ENCODE peak calls at places on chromosomes 12 and 14, in seven cellular contexts. X, S, A, T, L, E and N are unnamed samples.
A peak's percentile ranks its signal among the peaks of the same experiment; 100 is the strongest.

GRCh38 chr12:58415716-58416115 is 474.3 kb downstream of the ATP23 start:
- DNase-seq in T (no peak), X (no peak), E (no peak), S (peak; percentile 59), A (no peak), L (no peak), N (no peak)

GRCh38 chr12:74945771-74946198 is 263.9 kb downstream of the KCNC2 start:
- DNase-seq in E (no peak), L (no peak), S (no peak), A (no peak), T (no peak), X (no peak), N (no peak)

GRCh38 chr12:59444932-59445331 is 150.9 kb upstream of the SLC16A7 start:
- DNase-seq in T (no peak), X (no peak), S (no peak), A (no peak), L (no peak), E (no peak), N (no peak)

GRCh38 chr12:39145175-39145999 is 240.0 kb upstream of the CPNE8 start:
- DNase-seq in S (peak; percentile 35), X (peak; percentile 37), E (no peak), L (peak; percentile 35), T (no peak), A (peak; percentile 59), N (no peak)

GRCh38 chr12:29088611-29089219 is 60.4 kb upstream of the FAR2 start:
- DNase-seq in S (no peak), A (peak; percentile 17), T (no peak), E (no peak), L (no peak), X (no peak), N (no peak)

GRCh38 chr12:3527181-3527580 is 36.2 kb downstream of the PRMT8 start:
- DNase-seq in L (no peak), S (no peak), X (no peak), A (no peak), T (no peak), E (no peak), N (no peak)

GRCh38 chr12:63958876-63959275 is 114.4 kb downstream of the SRGAP1 start:
- DNase-seq in T (no peak), X (no peak), A (no peak), E (no peak), L (no peak), S (no peak), N (no peak)

GRCh38 chr12:10251669-10252068 is 39.0 kb downstream of the GABARAPL1 start:
- DNase-seq in X (no peak), E (no peak), S (no peak), L (no peak), A (no peak), T (no peak), N (no peak)

GRCh38 chr14:88695873-88696272 is 96.9 kb downstream of the EML5 start:
- DNase-seq in X (no peak), E (no peak), S (no peak), L (no peak), A (no peak), T (no peak), N (no peak)

GRCh38 chr12:19964549-19964948 is 403.8 kb upstream of the PDE3A start:
- DNase-seq in S (no peak), A (no peak), L (no peak), T (no peak), X (no peak), E (no peak), N (no peak)

GRCh38 chr14:65600742-65601141 is 188.2 kb downstream of the FUT8 start:
- DNase-seq in T (no peak), S (no peak), A (no peak), L (no peak), X (no peak), E (no peak), N (no peak)

GRCh38 chr14:30195946-30196345 is 268.3 kb upstream of the PRKD1 start:
- DNase-seq in S (no peak), T (no peak), L (no peak), E (no peak), A (no peak), X (no peak), N (no peak)

GRCh38 chr12:125015680-125016310 is 22.4 kb downstream of the BRI3BP start:
- DNase-seq in E (no peak), A (no peak), L (no peak), S (no peak), T (no peak), X (no peak), N (no peak)

GRCh38 chr14:99715266-99716000 is 31.3 kb downstream of the CYP46A1 start:
- DNase-seq in A (no peak), E (peak; percentile 72), S (no peak), T (no peak), X (no peak), L (no peak), N (peak; percentile 54)

GRCh38 chr12:128661216-128661550 is 162.6 kb downstream of the SLC15A4 start:
- DNase-seq in X (peak; percentile 29), A (no peak), L (no peak), T (no peak), S (no peak), E (no peak), N (no peak)

GRCh38 chr12:122668268-122668667 is 34.9 kb downstream of the HCAR2 start:
- DNase-seq in A (no peak), X (no peak), S (no peak), T (no peak), E (no peak), L (no peak), N (no peak)

GRCh38 chr12:5868585-5869295 is 76.3 kb downstream of the ANO2 start:
- DNase-seq in E (no peak), A (no peak), T (no peak), X (no peak), S (no peak), L (no peak), N (no peak)
- TF ChIP-seq CTCF in E (no peak), A (no peak), T (no peak), X (no peak), S (no peak), L (no peak), N (no peak)

GRCh38 chr12:111706145-111706544 is 20.3 kb downstream of the ACAD10 start:
- DNase-seq in S (no peak), T (no peak), X (no peak), E (no peak), L (no peak), A (no peak), N (no peak)
- TF ChIP-seq CTCF in S (no peak), T (no peak), X (no peak), E (no peak), L (no peak), A (no peak), N (no peak)

DNA sequence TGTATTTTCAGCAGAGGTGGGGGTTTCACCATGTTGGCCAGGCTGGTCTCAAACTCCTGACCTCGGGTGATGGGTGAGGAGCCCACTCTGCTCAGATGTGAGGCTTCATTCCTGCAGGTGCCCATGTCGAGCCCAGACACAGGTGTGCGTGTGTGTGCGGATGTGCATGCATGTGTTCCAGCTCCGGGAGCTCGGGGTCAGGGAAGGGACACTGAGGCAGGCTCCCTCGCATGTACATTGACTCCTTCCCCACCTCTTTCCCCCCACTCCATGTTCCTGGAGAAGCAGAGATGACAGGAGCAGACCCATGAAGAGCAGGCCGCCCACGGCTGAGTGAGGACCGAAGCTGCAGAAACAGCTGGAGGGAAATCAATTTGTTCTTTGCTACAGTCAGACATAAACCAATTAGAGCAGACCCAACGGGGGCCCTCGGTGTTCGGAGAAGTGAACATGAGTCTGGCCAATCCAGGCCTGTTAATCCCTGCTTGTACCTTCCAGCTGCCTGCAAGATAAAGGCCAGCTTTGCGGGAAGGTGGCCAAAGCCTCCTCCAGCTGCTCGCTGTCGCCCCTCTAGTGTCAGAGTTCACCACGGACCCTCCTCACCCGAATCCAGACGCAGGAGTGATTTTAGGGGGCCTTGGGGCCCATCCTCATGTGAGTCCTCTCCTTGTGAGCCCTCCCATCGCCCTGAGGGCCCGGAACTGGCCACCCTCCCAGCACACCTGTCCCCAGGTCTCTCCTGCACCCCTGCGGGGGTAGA is 321.0 kb upstream of the RTL1 start:
- DNase-seq in T (no peak), L (no peak), E (no peak), X (no peak), A (no peak), S (peak; percentile 59), N (peak; percentile 37)
- TF ChIP-seq CTCF in T (no peak), L (no peak), E (no peak), X (no peak), A (no peak), S (no peak), N (no peak)

GRCh38 chr12:12560587-12561304 is 1.9 kb downstream of the DUSP16 start:
- DNase-seq in S (peak; percentile 25), E (no peak), L (peak; percentile 40), X (peak; percentile 36), A (peak; percentile 60), T (no peak), N (no peak)
- TF ChIP-seq CTCF in S (no peak), E (no peak), L (no peak), X (no peak), A (no peak), T (no peak), N (no peak)

GRCh38 chr14:101325319-101325718 is 236.0 kb upstream of the DIO3 start:
- DNase-seq in L (no peak), S (no peak), T (no peak), A (no peak), E (no peak), X (no peak), N (no peak)

GRCh38 chr14:101331141-101331525 is 230.2 kb upstream of the DIO3 start:
- DNase-seq in S (no peak), L (no peak), T (no peak), E (no peak), X (no peak), A (no peak), N (no peak)

GRCh38 chr14:101332281-101332680 is 229.0 kb upstream of the DIO3 start:
- DNase-seq in A (no peak), E (no peak), L (no peak), T (no peak), X (no peak), S (no peak), N (no peak)

GRCh38 chr14:101330416-101331140 is 230.7 kb upstream of the DIO3 start:
- DNase-seq in T (no peak), E (no peak), A (no peak), L (no peak), X (no peak), S (no peak), N (no peak)

DNA sequence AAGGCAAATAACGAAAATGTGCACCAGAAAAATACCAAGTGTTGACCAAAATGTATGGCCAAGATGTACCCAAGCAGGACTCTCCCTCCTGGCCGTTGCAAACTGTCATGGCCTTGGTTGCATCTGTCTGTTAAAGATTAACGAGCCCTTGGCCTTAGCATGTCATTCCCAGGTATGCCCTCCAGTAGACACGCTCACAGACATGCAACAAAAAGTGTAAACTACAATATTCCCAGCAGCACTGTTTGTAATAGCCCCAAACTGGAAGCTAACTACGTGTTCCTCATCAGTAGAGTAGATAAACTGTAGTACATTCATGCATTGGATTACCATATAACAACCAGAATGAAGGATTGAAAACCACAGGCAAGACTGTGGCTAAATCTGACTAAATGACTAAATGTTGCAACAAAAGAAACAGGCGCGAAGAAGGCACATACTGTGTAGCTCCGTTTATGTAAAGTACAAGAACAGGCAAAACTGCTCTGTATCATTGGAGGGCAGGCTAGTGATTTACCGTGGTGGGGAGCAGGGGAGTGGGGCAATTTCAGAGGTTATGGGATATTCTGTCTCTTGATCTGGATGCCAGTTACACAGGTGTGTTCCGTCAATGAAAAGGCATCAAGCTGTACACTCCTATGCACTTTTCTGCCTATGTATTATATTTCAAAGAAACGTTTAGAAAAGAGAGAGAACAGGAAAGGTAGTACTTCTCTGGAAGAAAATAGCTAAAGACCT is 232.7 kb upstream of the DIO3 start:
- DNase-seq in A (no peak), S (no peak), E (no peak), L (no peak), T (no peak), X (no peak), N (no peak)
- TF ChIP-seq CTCF in A (no peak), S (no peak), E (no peak), L (no peak), T (no peak), X (no peak), N (no peak)